ENCODE peak calls at places on chromosomes 13 and 19, in six cellular contexts. W, Q, B, Y, O and J are unnamed samples.

GRCh38 chr13:39688699-39689405 is 33.4 kb downstream of the COG6 start:
- DNase-seq in W (no peak), Q (peak), O (peak), Y (no peak), B (no peak), J (no peak)

GRCh38 chr19:32675720-32676185 is at the start of gene RGS9BP:
- DNase-seq in W (peak), B (peak), Q (peak), Y (peak), O (peak), J (peak)

GRCh38 chr19:8631425-8631819 is 989 bp downstream of the NFILZ start:
- DNase-seq in O (peak), Y (no peak), W (no peak), B (no peak), Q (no peak), J (peak)

GRCh38 chr13:41061075-41061913 is at the start of gene WBP4:
- DNase-seq in W (peak), B (peak), Q (peak), Y (peak), O (peak), J (peak)

GRCh38 chr19:4678881-4679379 is 8.8 kb upstream of the MYDGF start:
- DNase-seq in W (peak), B (peak), O (no peak), Y (no peak), Q (no peak), J (peak)

GRCh38 chr19:13156968-13157882 is 7.0 kb downstream of the IER2 start:
- DNase-seq in W (peak), O (peak), Q (no peak), B (no peak), Y (no peak), J (no peak)

GRCh38 chr13:28503182-28503980 is 8.5 kb upstream of the FLT1 start:
- DNase-seq in O (no peak), B (peak), W (no peak), Y (no peak), Q (no peak), J (peak)

GRCh38 chr19:22602631-22603272 is 31.4 kb upstream of the ZNF492 start:
- DNase-seq in Q (no peak), B (no peak), W (no peak), O (no peak), Y (no peak), J (no peak)

GRCh38 chr13:19055611-19056010 is 126.0 kb downstream of the TUBA3C start:
- DNase-seq in B (no peak), O (no peak), Q (no peak), Y (no peak), W (no peak), J (no peak)

GRCh38 chr19:4233282-4233853 is 4.0 kb downstream of the EBI3 start:
- DNase-seq in O (no peak), B (peak), W (peak), Q (peak), Y (peak), J (peak)